ENCODE peak calls at places on chromosomes 13 and 19, in nine cellular contexts. One of them, this sample, is unnamed.

GRCh38 chr19:35135389-35135909 is 590 bp upstream of the LGI4 start:
- DNase-seq in HepG2: peak; percentile 65
- DNase-seq in uterus: peak; percentile 87
- DNase-seq in HEK293T: peak; percentile 88
- DNase-seq in nucleus accumbens: peak; percentile 81
- DNase-seq in stimulated activated CD4-positive, alpha-beta T cell treated with anti-CD3 and anti-CD28 coated beads, Interleukin-1b, Interleukin-23, amount 100 ng/mL, for 1 hour: peak; percentile 55
- DNase-seq in activated T-cell treated with anti-CD3 and anti-CD28 coated beads, Interleukin-2, amount 50 U/mL, for 72 hours: peak; percentile 80
- DNase-seq in cardiac fibroblast: peak; percentile 74
- DNase-seq in central memory CD4-positive, alpha-beta T cell: no peak
- DNase-seq in this sample: peak; percentile 42

GRCh38 chr13:97856001-97856675 is 97.3 kb upstream of the IPO5 start:
- DNase-seq in HepG2: no peak
- DNase-seq in uterus: peak; percentile 70
- DNase-seq in HEK293T: no peak
- DNase-seq in nucleus accumbens: no peak
- DNase-seq in stimulated activated CD4-positive, alpha-beta T cell treated with anti-CD3 and anti-CD28 coated beads, Interleukin-1b, Interleukin-23, amount 100 ng/mL, for 1 hour: no peak
- DNase-seq in activated T-cell treated with anti-CD3 and anti-CD28 coated beads, Interleukin-2, amount 50 U/mL, for 72 hours: no peak
- DNase-seq in cardiac fibroblast: peak; percentile 78
- DNase-seq in central memory CD4-positive, alpha-beta T cell: no peak
- DNase-seq in this sample: no peak

GRCh38 chr19:7461841-7462629 is 26.8 kb downstream of the PEX11G start:
- DNase-seq in HepG2: no peak
- DNase-seq in uterus: no peak
- DNase-seq in HEK293T: no peak
- DNase-seq in nucleus accumbens: no peak
- DNase-seq in stimulated activated CD4-positive, alpha-beta T cell treated with anti-CD3 and anti-CD28 coated beads, Interleukin-1b, Interleukin-23, amount 100 ng/mL, for 1 hour: no peak
- DNase-seq in activated T-cell treated with anti-CD3 and anti-CD28 coated beads, Interleukin-2, amount 50 U/mL, for 72 hours: no peak
- DNase-seq in cardiac fibroblast: no peak
- DNase-seq in central memory CD4-positive, alpha-beta T cell: no peak
- DNase-seq in this sample: no peak

GRCh38 chr13:113863511-113864302 is at the start of gene GAS6:
- DNase-seq in HepG2: no peak
- DNase-seq in uterus: peak; percentile 75
- DNase-seq in HEK293T: peak; percentile 22
- DNase-seq in nucleus accumbens: peak; percentile 33
- DNase-seq in stimulated activated CD4-positive, alpha-beta T cell treated with anti-CD3 and anti-CD28 coated beads, Interleukin-1b, Interleukin-23, amount 100 ng/mL, for 1 hour: no peak
- DNase-seq in activated T-cell treated with anti-CD3 and anti-CD28 coated beads, Interleukin-2, amount 50 U/mL, for 72 hours: peak; percentile 29
- DNase-seq in cardiac fibroblast: peak; percentile 35
- DNase-seq in central memory CD4-positive, alpha-beta T cell: no peak
- DNase-seq in this sample: no peak

GRCh38 chr13:95117092-95117491 is 184.2 kb downstream of the ABCC4 start:
- DNase-seq in HepG2: no peak
- DNase-seq in uterus: no peak
- DNase-seq in HEK293T: no peak
- DNase-seq in nucleus accumbens: no peak
- DNase-seq in stimulated activated CD4-positive, alpha-beta T cell treated with anti-CD3 and anti-CD28 coated beads, Interleukin-1b, Interleukin-23, amount 100 ng/mL, for 1 hour: no peak
- DNase-seq in activated T-cell treated with anti-CD3 and anti-CD28 coated beads, Interleukin-2, amount 50 U/mL, for 72 hours: no peak
- DNase-seq in cardiac fibroblast: no peak
- DNase-seq in central memory CD4-positive, alpha-beta T cell: no peak
- DNase-seq in this sample: no peak

GRCh38 chr13:107608736-107609135 is 606.6 kb downstream of the LIG4 start:
- DNase-seq in HepG2: no peak
- DNase-seq in uterus: no peak
- DNase-seq in HEK293T: no peak
- DNase-seq in nucleus accumbens: no peak
- DNase-seq in stimulated activated CD4-positive, alpha-beta T cell treated with anti-CD3 and anti-CD28 coated beads, Interleukin-1b, Interleukin-23, amount 100 ng/mL, for 1 hour: no peak
- DNase-seq in activated T-cell treated with anti-CD3 and anti-CD28 coated beads, Interleukin-2, amount 50 U/mL, for 72 hours: no peak
- DNase-seq in cardiac fibroblast: no peak
- DNase-seq in central memory CD4-positive, alpha-beta T cell: no peak
- DNase-seq in this sample: no peak

GRCh38 chr19:18743281-18743825 is 47.8 kb downstream of the COMP start:
- DNase-seq in HepG2: no peak
- DNase-seq in uterus: peak; percentile 74
- DNase-seq in HEK293T: peak; percentile 37
- DNase-seq in nucleus accumbens: no peak
- DNase-seq in stimulated activated CD4-positive, alpha-beta T cell treated with anti-CD3 and anti-CD28 coated beads, Interleukin-1b, Interleukin-23, amount 100 ng/mL, for 1 hour: no peak
- DNase-seq in activated T-cell treated with anti-CD3 and anti-CD28 coated beads, Interleukin-2, amount 50 U/mL, for 72 hours: no peak
- DNase-seq in cardiac fibroblast: peak; percentile 81
- DNase-seq in central memory CD4-positive, alpha-beta T cell: no peak
- DNase-seq in this sample: no peak

GRCh38 chr13:67343777-67344176 is 113.6 kb upstream of the PCDH9 start:
- DNase-seq in HepG2: no peak
- DNase-seq in uterus: no peak
- DNase-seq in HEK293T: no peak
- DNase-seq in nucleus accumbens: no peak
- DNase-seq in stimulated activated CD4-positive, alpha-beta T cell treated with anti-CD3 and anti-CD28 coated beads, Interleukin-1b, Interleukin-23, amount 100 ng/mL, for 1 hour: no peak
- DNase-seq in activated T-cell treated with anti-CD3 and anti-CD28 coated beads, Interleukin-2, amount 50 U/mL, for 72 hours: no peak
- DNase-seq in cardiac fibroblast: no peak
- DNase-seq in central memory CD4-positive, alpha-beta T cell: no peak
- DNase-seq in this sample: no peak

GRCh38 chr19:12720851-12721655 is 2.7 kb downstream of the TNPO2 start:
- DNase-seq in HepG2: no peak
- DNase-seq in uterus: peak; percentile 43
- DNase-seq in HEK293T: no peak
- DNase-seq in nucleus accumbens: no peak
- DNase-seq in stimulated activated CD4-positive, alpha-beta T cell treated with anti-CD3 and anti-CD28 coated beads, Interleukin-1b, Interleukin-23, amount 100 ng/mL, for 1 hour: no peak
- DNase-seq in activated T-cell treated with anti-CD3 and anti-CD28 coated beads, Interleukin-2, amount 50 U/mL, for 72 hours: no peak
- DNase-seq in cardiac fibroblast: peak; percentile 35
- DNase-seq in central memory CD4-positive, alpha-beta T cell: no peak
- DNase-seq in this sample: no peak

GRCh38 chr13:35531551-35531950 is 55.1 kb upstream of the MAB21L1 start:
- DNase-seq in HepG2: no peak
- DNase-seq in uterus: no peak
- DNase-seq in HEK293T: no peak
- DNase-seq in nucleus accumbens: no peak
- DNase-seq in stimulated activated CD4-positive, alpha-beta T cell treated with anti-CD3 and anti-CD28 coated beads, Interleukin-1b, Interleukin-23, amount 100 ng/mL, for 1 hour: no peak
- DNase-seq in activated T-cell treated with anti-CD3 and anti-CD28 coated beads, Interleukin-2, amount 50 U/mL, for 72 hours: no peak
- DNase-seq in cardiac fibroblast: no peak
- DNase-seq in central memory CD4-positive, alpha-beta T cell: no peak
- DNase-seq in this sample: no peak

GRCh38 chr13:85108356-85108755 is 690.9 kb downstream of the SLITRK6 start:
- DNase-seq in HepG2: no peak
- DNase-seq in uterus: no peak
- DNase-seq in HEK293T: no peak
- DNase-seq in nucleus accumbens: no peak
- DNase-seq in stimulated activated CD4-positive, alpha-beta T cell treated with anti-CD3 and anti-CD28 coated beads, Interleukin-1b, Interleukin-23, amount 100 ng/mL, for 1 hour: no peak
- DNase-seq in activated T-cell treated with anti-CD3 and anti-CD28 coated beads, Interleukin-2, amount 50 U/mL, for 72 hours: no peak
- DNase-seq in cardiac fibroblast: no peak
- DNase-seq in central memory CD4-positive, alpha-beta T cell: no peak
- DNase-seq in this sample: no peak

GRCh38 chr13:100490692-100491091 is 97.9 kb downstream of the GGACT start:
- DNase-seq in HepG2: no peak
- DNase-seq in uterus: no peak
- DNase-seq in HEK293T: no peak
- DNase-seq in nucleus accumbens: no peak
- DNase-seq in stimulated activated CD4-positive, alpha-beta T cell treated with anti-CD3 and anti-CD28 coated beads, Interleukin-1b, Interleukin-23, amount 100 ng/mL, for 1 hour: no peak
- DNase-seq in activated T-cell treated with anti-CD3 and anti-CD28 coated beads, Interleukin-2, amount 50 U/mL, for 72 hours: no peak
- DNase-seq in cardiac fibroblast: no peak
- DNase-seq in central memory CD4-positive, alpha-beta T cell: no peak
- DNase-seq in this sample: no peak

GRCh38 chr13:33236021-33236420 is 49.5 kb downstream of the STARD13 start:
- DNase-seq in HepG2: no peak
- DNase-seq in uterus: no peak
- DNase-seq in HEK293T: no peak
- DNase-seq in nucleus accumbens: no peak
- DNase-seq in stimulated activated CD4-positive, alpha-beta T cell treated with anti-CD3 and anti-CD28 coated beads, Interleukin-1b, Interleukin-23, amount 100 ng/mL, for 1 hour: no peak
- DNase-seq in activated T-cell treated with anti-CD3 and anti-CD28 coated beads, Interleukin-2, amount 50 U/mL, for 72 hours: no peak
- DNase-seq in cardiac fibroblast: peak; percentile 64
- DNase-seq in central memory CD4-positive, alpha-beta T cell: no peak
- DNase-seq in this sample: no peak

This sample was measured in CD4-positive, CD25-positive, alpha-beta regulatory T cell.